ENCODE peak calls at places on chromosomes 11 and 22, in four cellular contexts. E, K, S and A are unnamed samples.

GRCh38 chr22:45163074-45163416 is 680 bp upstream of the NUP50 start:
- DNase-seq in S (no peak), E (no peak), K (peak; percentile 62), A (peak; percentile 57)

GRCh38 chr22:26673485-26673884 is 16.1 kb downstream of the MIAT start:
- DNase-seq in E (peak; percentile 35), K (no peak), S (no peak), A (peak; percentile 42)

GRCh38 chr11:3049430-3050243 is 7.6 kb downstream of the CARS1 start:
- DNase-seq in E (peak; percentile 60), K (peak; percentile 95), S (peak; percentile 77), A (peak; percentile 96)

GRCh38 chr11:37881741-37882140 is 1283.7 kb upstream of the RAG2 start:
- DNase-seq in E (no peak), S (no peak), K (no peak), A (no peak)

GRCh38 chr11:97414801-97415200 is 1025.0 kb downstream of the JRKL start:
- DNase-seq in S (no peak), K (no peak), E (no peak), A (no peak)

GRCh38 chr11:94132152-94132558 is 3.5 kb downstream of the PANX1 start:
- DNase-seq in S (peak; percentile 67), E (no peak), K (no peak), A (peak; percentile 86)

GRCh38 chr11:85663781-85664560 is 958 bp downstream of the CREBZF start:
- DNase-seq in S (peak; percentile 77), K (peak; percentile 90), E (peak; percentile 85), A (peak; percentile 84)

GRCh38 chr11:70064726-70065317 is 13.3 kb upstream of the ANO1 start:
- DNase-seq in K (no peak), E (peak; percentile 3), S (no peak), A (no peak)

GRCh38 chr11:74014880-74015279 is 6.0 kb upstream of the UCP3 start:
- DNase-seq in E (no peak), K (no peak), S (no peak), A (no peak)

GRCh38 chr11:9868641-9869040 is 204.8 kb downstream of the SWAP70 start:
- DNase-seq in K (no peak), S (no peak), E (no peak), A (no peak)

GRCh38 chr11:47003180-47003877 is 66.8 kb downstream of the CSTPP1 start:
- DNase-seq in S (peak; percentile 29), E (no peak), K (no peak), A (no peak)

GRCh38 chr11:47523491-47524199 is 29.3 kb downstream of the CELF1 start:
- DNase-seq in K (no peak), E (peak; percentile 46), S (no peak), A (peak; percentile 82)

GRCh38 chr11:28767574-28767973 is 659.4 kb downstream of the METTL15 start:
- DNase-seq in E (no peak), K (no peak), S (no peak), A (no peak)

GRCh38 chr22:48609279-48609865 is 1218.3 kb downstream of the BRD1 start:
- DNase-seq in S (no peak), K (no peak), E (no peak), A (no peak)

GRCh38 chr22:40178417-40179409 is 988 bp downstream of the TNRC6B start:
- DNase-seq in K (no peak), E (peak; percentile 71), S (no peak), A (peak; percentile 71)

GRCh38 chr11:89347071-89347470 is 144.1 kb downstream of the NOX4 start:
- DNase-seq in K (no peak), S (no peak), E (no peak), A (no peak)

GRCh38 chr22:48316876-48317250 is 1510.8 kb downstream of the BRD1 start:
- DNase-seq in S (no peak), K (peak; percentile 24), E (no peak), A (no peak)

GRCh38 chr22:43287441-43287840 is 55.7 kb downstream of the SCUBE1 start:
- DNase-seq in E (no peak), K (no peak), S (no peak), A (no peak)

GRCh38 chr11:133214646-133215045 is 317.7 kb downstream of the OPCML start:
- DNase-seq in E (no peak), S (no peak), K (no peak), A (no peak)

GRCh38 chr11:74642912-74643311 is 50.5 kb downstream of the POLD3 start:
- DNase-seq in K (no peak), S (no peak), E (no peak), A (no peak)

GRCh38 chr11:59403546-59403945 is 22.7 kb downstream of the OR5A2 start:
- DNase-seq in K (no peak), E (no peak), S (no peak), A (no peak)

GRCh38 chr11:72840780-72841179 is 26.6 kb downstream of the ATG16L2 start:
- DNase-seq in S (no peak), E (no peak), K (no peak), A (peak; percentile 95)

GRCh38 chr11:112024778-112025678 is at the start of gene DLAT:
- DNase-seq in E (peak; percentile 95), K (peak; percentile 93), S (peak; percentile 92), A (peak; percentile 83)

GRCh38 chr11:2378527-2379210 is 1.6 kb downstream of the CD81 start:
- DNase-seq in K (peak; percentile 72), E (no peak), S (no peak), A (peak; percentile 84)

GRCh38 chr22:24060375-24060788 is 49.3 kb downstream of the CABIN1 start:
- DNase-seq in S (no peak), E (no peak), K (no peak), A (peak; percentile 87)

GRCh38 chr11:126480015-126480409 is 124.5 kb downstream of the ST3GAL4 start:
- DNase-seq in S (no peak), E (no peak), K (no peak), A (no peak)

GRCh38 chr11:595400-595799 is 19.1 kb downstream of the PHRF1 start:
- DNase-seq in K (no peak), E (no peak), S (no peak), A (no peak)

GRCh38 chr11:126355324-126355925 is at the start of gene ST3GAL4:
- DNase-seq in E (peak; percentile 83), K (peak; percentile 87), S (peak; percentile 90), A (peak; percentile 85)

GRCh38 chr22:32836286-32836859 is 34.9 kb downstream of the TIMP3 start:
- DNase-seq in S (no peak), E (no peak), K (no peak), A (peak; percentile 51)

GRCh38 chr11:10302744-10303557 is 1.9 kb upstream of the ADM start:
- DNase-seq in K (peak; percentile 93), E (peak; percentile 98), S (peak; percentile 88), A (peak; percentile 86)

GRCh38 chr22:29329581-29329980 is 14.1 kb upstream of the RASL10A start:
- DNase-seq in E (no peak), S (no peak), K (no peak), A (no peak)

GRCh38 chr11:35893796-35894475 is 49.9 kb upstream of the LDLRAD3 start:
- DNase-seq in E (peak; percentile 35), S (no peak), K (peak; percentile 68), A (peak; percentile 16)

GRCh38 chr22:49437956-49438355 is 389.7 kb downstream of the BRD1 start:
- DNase-seq in S (no peak), K (no peak), E (no peak), A (no peak)

GRCh38 chr11:76240143-76240505 is 33.8 kb upstream of the WNT11 start:
- DNase-seq in E (no peak), S (peak; percentile 20), K (no peak), A (no peak)

GRCh38 chr11:73838443-73839122 is 38.1 kb downstream of the COA4 start:
- DNase-seq in S (no peak), E (no peak), K (no peak), A (peak; percentile 62)

GRCh38 chr22:46923394-46923793 is 160.9 kb downstream of the TBC1D22A start:
- DNase-seq in S (no peak), K (no peak), E (peak; percentile 12), A (no peak)

GRCh38 chr11:2096001-2096918 is 42.9 kb downstream of the IGF2 start:
- DNase-seq in K (peak; percentile 39), S (no peak), E (no peak), A (peak; percentile 75)

GRCh38 chr11:117562111-117562510 is 234.5 kb downstream of the CEP164 start:
- DNase-seq in S (no peak), K (no peak), E (no peak), A (no peak)
- H3K27me3 ChIP-seq in S (no peaks in the 10 kb centered on the region), K (peaks cover 2% of the 10 kb centered on the region), E (no peaks in the 10 kb centered on the region), A (peaks cover 25% of the 10 kb centered on the region)

DNA sequence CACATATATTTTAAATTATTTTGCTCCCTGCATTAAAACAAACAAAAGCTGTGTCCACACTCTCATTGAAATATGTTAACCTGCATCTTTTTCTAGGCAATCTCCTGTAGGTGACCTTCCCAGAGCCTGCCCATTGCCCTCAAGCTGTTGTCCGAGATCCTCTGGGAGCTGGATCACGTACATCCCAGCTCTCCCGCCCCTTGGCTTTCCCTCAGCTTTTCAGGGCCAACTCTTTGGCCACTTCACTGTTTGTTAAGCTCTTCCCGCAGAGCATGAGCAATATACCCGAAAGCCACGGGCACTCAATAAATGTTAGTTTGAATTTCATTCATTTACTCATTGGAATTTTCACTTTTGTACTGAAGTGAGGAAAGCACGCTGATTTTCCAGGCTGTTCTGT is 32.2 kb downstream of the ELMOD1 start:
- DNase-seq in K (peak; percentile 49), E (no peak), S (no peak), A (no peak)
- H3K27me3 ChIP-seq in K (peaks cover 2% of the 10 kb centered on the region), E (no peaks in the 10 kb centered on the region), S (no peaks in the 10 kb centered on the region), A (peaks cover 6% of the 10 kb centered on the region)

DNA sequence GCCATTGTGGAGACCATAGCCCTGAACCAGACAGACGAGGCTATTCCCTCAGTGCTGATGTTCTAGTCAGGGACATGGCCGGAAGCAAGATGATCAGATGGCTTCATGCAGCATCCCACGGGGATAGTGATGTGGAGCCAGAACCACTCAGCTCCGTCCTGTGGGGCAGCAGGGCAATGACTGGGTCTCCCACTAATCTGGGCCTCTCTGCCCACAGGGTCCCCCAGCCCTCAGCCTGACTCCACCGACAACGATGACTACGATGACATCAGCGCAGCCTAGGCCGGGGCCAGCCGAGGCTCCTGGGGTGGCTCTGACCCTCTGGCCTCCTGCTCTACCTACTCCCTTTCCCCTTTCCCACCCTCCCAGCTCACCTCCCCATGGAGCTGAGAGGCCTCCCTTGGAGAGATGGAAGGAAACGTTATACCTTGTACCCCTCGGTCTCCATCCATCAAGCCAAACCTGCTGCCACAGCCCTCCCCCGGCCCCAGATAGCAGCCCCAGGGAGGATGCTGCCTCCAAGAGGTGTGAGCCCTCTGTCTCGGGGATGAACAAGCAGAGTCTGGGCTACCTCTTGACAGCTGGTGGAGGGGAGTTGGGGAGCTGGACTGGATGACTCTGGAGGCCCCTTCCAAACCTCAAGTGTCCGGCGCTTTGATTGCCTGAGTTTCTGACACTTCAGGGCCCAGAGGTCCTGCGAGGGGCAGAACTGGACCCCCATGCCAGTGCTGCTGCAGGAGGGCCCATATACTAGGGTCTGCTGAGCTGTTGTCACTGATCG is 47.7 kb downstream of the CD6 start:
- DNase-seq in K (no peak), S (no peak), E (no peak), A (no peak)
- H3K27me3 ChIP-seq in K (peaks cover 17% of the 10 kb centered on the region), S (peaks cover 34% of the 10 kb centered on the region), E (no peaks in the 10 kb centered on the region), A (peaks cover 81% of the 10 kb centered on the region)

GRCh38 chr11:92969293-92969633 is 188 bp upstream of the MTNR1B start:
- DNase-seq in S (no peak), E (no peak), K (no peak), A (no peak)
- H3K27me3 ChIP-seq in S (peaks cover 49% of the 10 kb centered on the region), E (peaks cover 13% of the 10 kb centered on the region), K (peaks cover 8% of the 10 kb centered on the region), A (peaks cover 16% of the 10 kb centered on the region)